ENCODE peak calls at places on chromosomes 13 and 19, in ten cellular contexts. B, R, V, A, Y, W, S, U, Q and M are unnamed samples.

GRCh38 chr19:708154-709141 is at the start of gene PALM:
- DNase-seq in Q (no peak), W (no peak), A (peak), R (no peak), S (no peak), B (peak), U (peak), V (no peak), Y (no peak), M (no peak)

GRCh38 chr13:20833900-20834679 is 60.3 kb upstream of the EEF1AKMT1 start:
- DNase-seq in Q (no peak), R (no peak), V (no peak), S (no peak), Y (no peak), A (no peak), U (no peak), W (no peak), B (no peak), M (no peak)

GRCh38 chr13:95228130-95228529 is 73.1 kb downstream of the ABCC4 start:
- DNase-seq in Y (no peak), Q (no peak), B (no peak), R (no peak), A (no peak), W (no peak), V (no peak), U (no peak), S (no peak), M (no peak)

GRCh38 chr13:39787086-39787487 is 131.6 kb downstream of the COG6 start:
- DNase-seq in W (no peak), Q (no peak), R (no peak), A (no peak), U (no peak), S (no peak), V (no peak), B (no peak), Y (no peak), M (no peak)

GRCh38 chr19:19209372-19209771 is 2.4 kb upstream of the NCAN start:
- DNase-seq in V (no peak), W (no peak), B (no peak), Y (no peak), S (no peak), R (no peak), U (no peak), Q (no peak), A (no peak), M (no peak)

GRCh38 chr19:33175886-33176669 is 18.1 kb upstream of the LRP3 start:
- DNase-seq in Y (no peak), U (no peak), S (no peak), B (no peak), R (peak), V (no peak), W (no peak), A (no peak), Q (no peak), M (no peak)

GRCh38 chr13:109985871-109986270 is 199.5 kb upstream of the IRS2 start:
- DNase-seq in W (no peak), A (no peak), R (no peak), B (no peak), Y (no peak), S (no peak), V (no peak), Q (no peak), U (no peak), M (peak)

GRCh38 chr13:30388401-30389283 is 33.7 kb upstream of the UBE2L5 start:
- DNase-seq in V (no peak), A (no peak), W (no peak), Q (no peak), S (no peak), B (peak), Y (peak), R (no peak), U (no peak), M (no peak)

GRCh38 chr13:32142956-32143375 is 111.4 kb downstream of the FRY start:
- DNase-seq in B (peak), V (no peak), S (no peak), Y (no peak), Q (no peak), W (no peak), A (no peak), R (no peak), U (no peak), M (peak)

GRCh38 chr13:42102961-42103688 is 54.7 kb downstream of the DGKH start:
- DNase-seq in S (no peak), B (no peak), R (no peak), W (no peak), Q (no peak), A (no peak), U (no peak), V (no peak), Y (no peak), M (no peak)

GRCh38 chr13:86051134-86052103 is 252.2 kb upstream of the SLITRK6 start:
- DNase-seq in Q (no peak), W (no peak), Y (no peak), V (no peak), R (no peak), S (no peak), U (no peak), B (no peak), A (no peak), M (peak)

GRCh38 chr19:52048604-52049493 is at the start of gene ZNF432:
- DNase-seq in A (peak), W (peak), V (peak), R (peak), S (peak), B (peak), U (peak), Q (peak), Y (peak), M (peak)

GRCh38 chr13:74289861-74290260 is 155.7 kb upstream of the KLF12 start:
- DNase-seq in R (no peak), S (no peak), Q (no peak), V (no peak), B (no peak), A (no peak), W (no peak), U (no peak), Y (no peak), M (no peak)

GRCh38 chr13:75600371-75600770 is 35.8 kb upstream of the LMO7 start:
- DNase-seq in B (no peak), R (no peak), Y (no peak), W (no peak), S (no peak), Q (no peak), U (no peak), V (no peak), A (no peak), M (no peak)

GRCh38 chr19:38596057-38596981 is 21.4 kb downstream of the MAP4K1 start:
- DNase-seq in A (no peak), Y (no peak), R (peak), B (peak), W (no peak), U (peak), S (no peak), Q (peak), V (peak), M (no peak)

GRCh38 chr19:2391118-2391725 is 31.2 kb downstream of the TMPRSS9 start:
- DNase-seq in Q (peak), U (peak), R (peak), B (peak), W (peak), S (peak), A (no peak), V (no peak), Y (peak), M (peak)

GRCh38 chr13:27830010-27830409 is 37.7 kb downstream of the GSX1 start:
- DNase-seq in S (no peak), A (peak), R (peak), Q (peak), U (peak), V (peak), Y (no peak), W (peak), B (peak), M (peak)